ENCODE peak calls at places on chromosomes 11 and 22, in seven cellular contexts. J, Y, X, M, I, Q and U are unnamed samples.

GRCh38 chr22:29377979-29378378 is 10.4 kb downstream of the AP1B1 start:
- DNase-seq in J (no peak), Y (no peak), X (no peak), M (no peak), I (no peak), Q (no peak), U (no peak)

GRCh38 chr11:44451706-44452105 is 113.8 kb upstream of the CD82 start:
- DNase-seq in J (no peak), Y (no peak), X (no peak), M (no peak), I (no peak), Q (no peak), U (no peak)

GRCh38 chr11:15551897-15552851 is 437.5 kb downstream of the INSC start:
- DNase-seq in J (peak), Y (no peak), X (peak), M (no peak), I (no peak), Q (no peak), U (no peak)

GRCh38 chr22:40531951-40532900 is 104.3 kb downstream of the MRTFA start:
- DNase-seq in J (no peak), Y (no peak), X (no peak), M (no peak), I (no peak), Q (no peak), U (no peak)

GRCh38 chr11:43941257-43941879 is 1.1 kb upstream of the C11orf96 start:
- DNase-seq in J (no peak), Y (no peak), X (no peak), M (no peak), I (peak), Q (no peak), U (no peak)

GRCh38 chr22:41417622-41418390 is 28.8 kb downstream of the TOB2 start:
- DNase-seq in J (no peak), Y (no peak), X (no peak), M (no peak), I (no peak), Q (no peak), U (no peak)

GRCh38 chr22:45224988-45225731 is 15.5 kb downstream of the KIAA0930 start:
- DNase-seq in J (no peak), Y (no peak), X (peak), M (no peak), I (no peak), Q (no peak), U (no peak)

GRCh38 chr22:32991353-32992115 is 66.6 kb downstream of the SYN3 start:
- DNase-seq in J (no peak), Y (no peak), X (no peak), M (no peak), I (no peak), Q (no peak), U (no peak)

GRCh38 chr11:33893711-33894401 is 2.0 kb upstream of the LMO2 start:
- DNase-seq in J (no peak), Y (no peak), X (no peak), M (peak), I (peak), Q (no peak), U (no peak)

GRCh38 chr11:99501655-99502054 is 480.9 kb downstream of the CNTN5 start:
- DNase-seq in J (no peak), Y (no peak), X (no peak), M (no peak), I (no peak), Q (no peak), U (no peak)

GRCh38 chr11:17410606-17411379 is 22.3 kb upstream of the KCNJ11 start:
- DNase-seq in J (no peak), Y (no peak), X (no peak), M (no peak), I (no peak), Q (peak), U (no peak)

GRCh38 chr11:113562981-113563461 is 87.8 kb upstream of the DRD2 start:
- DNase-seq in J (no peak), Y (no peak), X (no peak), M (no peak), I (no peak), Q (no peak), U (no peak)

GRCh38 chr11:6705905-6706535 is 22.9 kb upstream of the MRPL17 start:
- DNase-seq in J (peak), Y (no peak), X (peak), M (peak), I (peak), Q (peak), U (no peak)

GRCh38 chr11:65366340-65366773 is 11.8 kb downstream of the TIGD3 start:
- DNase-seq in J (no peak), Y (peak), X (peak), M (peak), I (peak), Q (peak), U (peak)

GRCh38 chr11:7892751-7893356 is 38.2 kb downstream of the OR10A6 start:
- DNase-seq in J (no peak), Y (no peak), X (no peak), M (peak), I (peak), Q (peak), U (peak)

GRCh38 chr11:108713076-108713790 is 48.4 kb downstream of the DDX10 start:
- DNase-seq in J (no peak), Y (no peak), X (no peak), M (no peak), I (peak), Q (no peak), U (no peak)

GRCh38 chr22:50441428-50441993 is 33.3 kb downstream of the SBF1 start:
- DNase-seq in J (no peak), Y (no peak), X (no peak), M (no peak), I (no peak), Q (no peak), U (no peak)

GRCh38 chr11:65356394-65356972 is 1.9 kb downstream of the TIGD3 start:
- DNase-seq in J (no peak), Y (no peak), X (no peak), M (no peak), I (no peak), Q (no peak), U (no peak)

GRCh38 chr11:118618115-118618990 is 10.9 kb downstream of the PHLDB1 start:
- DNase-seq in J (no peak), Y (no peak), X (no peak), M (no peak), I (no peak), Q (no peak), U (peak)

GRCh38 chr11:70739811-70740474 is 341.6 kb downstream of the CTTN start:
- DNase-seq in J (no peak), Y (no peak), X (no peak), M (no peak), I (no peak), Q (no peak), U (no peak)

GRCh38 chr11:126528075-126528474 is 172.6 kb downstream of the ST3GAL4 start:
- DNase-seq in J (no peak), Y (no peak), X (no peak), M (no peak), I (no peak), Q (no peak), U (no peak)

GRCh38 chr11:57213282-57214086 is 23.6 kb downstream of the APLNR start:
- DNase-seq in J (no peak), Y (no peak), X (peak), M (no peak), I (peak), Q (no peak), U (no peak)

GRCh38 chr11:121928597-121929580 is 187.1 kb downstream of the BLID start:
- DNase-seq in J (no peak), Y (no peak), X (peak), M (no peak), I (no peak), Q (no peak), U (no peak)

GRCh38 chr11:129750343-129751292 is 65.0 kb upstream of the TMEM45B start:
- DNase-seq in J (peak), Y (peak), X (peak), M (peak), I (peak), Q (peak), U (peak)

GRCh38 chr11:111450480-111451320 is 61.5 kb downstream of the BTG4 start:
- DNase-seq in J (no peak), Y (peak), X (no peak), M (peak), I (no peak), Q (no peak), U (no peak)

GRCh38 chr11:92163879-92164278 is 60.7 kb upstream of the FAT3 start:
- DNase-seq in J (no peak), Y (no peak), X (no peak), M (no peak), I (no peak), Q (no peak), U (no peak)

GRCh38 chr22:30159561-30160353 is 79.5 kb downstream of the HORMAD2 start:
- DNase-seq in J (no peak), Y (no peak), X (no peak), M (no peak), I (no peak), Q (no peak), U (no peak)

GRCh38 chr11:107017433-107018227 is 646 bp downstream of the GUCY1A2 start:
- DNase-seq in J (no peak), Y (peak), X (peak), M (peak), I (peak), Q (peak), U (peak)

GRCh38 chr22:37080838-37081237 is 28.7 kb downstream of the TMPRSS6 start:
- DNase-seq in J (no peak), Y (no peak), X (no peak), M (no peak), I (no peak), Q (no peak), U (no peak)

GRCh38 chr22:20783844-20784723 is 10.2 kb downstream of the SERPIND1 start:
- DNase-seq in J (no peak), Y (peak), X (peak), M (peak), I (peak), Q (peak), U (no peak)

GRCh38 chr11:59173080-59173963 is 1.4 kb downstream of the DTX4 start:
- DNase-seq in J (no peak), Y (no peak), X (peak), M (no peak), I (no peak), Q (no peak), U (no peak)

GRCh38 chr11:57308426-57309060 is 16.2 kb downstream of the TNKS1BP1 start:
- DNase-seq in J (no peak), Y (no peak), X (no peak), M (no peak), I (no peak), Q (no peak), U (no peak)

GRCh38 chr11:121246769-121247035 is 45.9 kb upstream of the SC5D start:
- DNase-seq in J (no peak), Y (no peak), X (peak), M (no peak), I (no peak), Q (no peak), U (no peak)

GRCh38 chr22:36850016-36850415 is 10.8 kb upstream of the NCF4 start:
- DNase-seq in J (no peak), Y (no peak), X (no peak), M (no peak), I (no peak), Q (no peak), U (no peak)

GRCh38 chr22:42074153-42074750 is at the start of gene PHETA2:
- DNase-seq in J (no peak), Y (no peak), X (peak), M (no peak), I (no peak), Q (no peak), U (no peak)

GRCh38 chr22:48567213-48567975 is 1260.3 kb downstream of the BRD1 start:
- DNase-seq in J (no peak), Y (no peak), X (no peak), M (no peak), I (no peak), Q (no peak), U (peak)

GRCh38 chr11:6609502-6610015 is 2.5 kb downstream of the TAF10 start:
- DNase-seq in J (no peak), Y (no peak), X (peak), M (no peak), I (no peak), Q (no peak), U (no peak)